ENCODE peak calls at places on chromosomes 2 and 18, in five cellular contexts. One of them, this sample, is unnamed.

GRCh38 chr2:45170191-45170975 is 161.1 kb upstream of the SIX2 start:
- DNase-seq in upper lobe of right lung: no peak
- DNase-seq in AG10803: no peak
- DNase-seq in lower leg skin: no peak
- DNase-seq in AG04449: no peak
- DNase-seq in this sample: peak

GRCh38 chr2:218332288-218332687 is 24.4 kb upstream of the CATIP start:
- DNase-seq in upper lobe of right lung: no peak
- DNase-seq in AG10803: no peak
- DNase-seq in lower leg skin: no peak
- DNase-seq in AG04449: no peak
- DNase-seq in this sample: peak

GRCh38 chr2:59882822-59883221 is 670.6 kb downstream of the BCL11A start:
- DNase-seq in upper lobe of right lung: no peak
- DNase-seq in AG10803: no peak
- DNase-seq in lower leg skin: no peak
- DNase-seq in AG04449: no peak
- DNase-seq in this sample: no peak

GRCh38 chr2:219447242-219448098 is 12.8 kb downstream of the SPEG start:
- DNase-seq in upper lobe of right lung: no peak
- DNase-seq in AG10803: no peak
- DNase-seq in lower leg skin: no peak
- DNase-seq in AG04449: no peak
- DNase-seq in this sample: no peak

GRCh38 chr2:160175169-160176130 is 24.6 kb downstream of the ITGB6 start:
- DNase-seq in upper lobe of right lung: no peak
- DNase-seq in AG10803: no peak
- DNase-seq in lower leg skin: no peak
- DNase-seq in AG04449: no peak
- DNase-seq in this sample: no peak

GRCh38 chr2:219434718-219435525 is at the start of gene SPEG:
- DNase-seq in upper lobe of right lung: no peak
- DNase-seq in AG10803: no peak
- DNase-seq in lower leg skin: no peak
- DNase-seq in AG04449: no peak
- DNase-seq in this sample: no peak

GRCh38 chr2:64990823-64991222 is 1.6 kb downstream of the SLC1A4 start:
- DNase-seq in upper lobe of right lung: no peak
- DNase-seq in AG10803: no peak
- DNase-seq in lower leg skin: no peak
- DNase-seq in AG04449: no peak
- DNase-seq in this sample: peak

GRCh38 chr2:69617744-69618143 is 25.8 kb downstream of the AAK1 start:
- DNase-seq in upper lobe of right lung: no peak
- DNase-seq in AG10803: no peak
- DNase-seq in lower leg skin: no peak
- DNase-seq in AG04449: no peak
- DNase-seq in this sample: no peak

GRCh38 chr2:239919779-239920545 is 105.2 kb downstream of the NDUFA10 start:
- DNase-seq in upper lobe of right lung: peak
- DNase-seq in AG10803: no peak
- DNase-seq in lower leg skin: no peak
- DNase-seq in AG04449: no peak
- DNase-seq in this sample: no peak

GRCh38 chr18:42183746-42184145 is 228.7 kb downstream of the PIK3C3 start:
- DNase-seq in upper lobe of right lung: no peak
- DNase-seq in AG10803: peak
- DNase-seq in lower leg skin: no peak
- DNase-seq in AG04449: peak
- DNase-seq in this sample: peak

GRCh38 chr2:128554151-128554769 is 235.6 kb upstream of the HS6ST1 start:
- DNase-seq in upper lobe of right lung: no peak
- DNase-seq in AG10803: no peak
- DNase-seq in lower leg skin: no peak
- DNase-seq in AG04449: no peak
- DNase-seq in this sample: no peak

GRCh38 chr2:95004702-95005101 is 20.8 kb upstream of the MAL start:
- DNase-seq in upper lobe of right lung: peak
- DNase-seq in AG10803: no peak
- DNase-seq in lower leg skin: no peak
- DNase-seq in AG04449: no peak
- DNase-seq in this sample: no peak

GRCh38 chr18:58363767-58364540 is 264.9 kb downstream of the ALPK2 start:
- DNase-seq in upper lobe of right lung: no peak
- DNase-seq in AG10803: peak
- DNase-seq in lower leg skin: no peak
- DNase-seq in AG04449: no peak
- DNase-seq in this sample: no peak

GRCh38 chr2:176769499-176770350 is 442.9 kb upstream of the HNRNPA3 start:
- DNase-seq in upper lobe of right lung: no peak
- DNase-seq in AG10803: no peak
- DNase-seq in lower leg skin: no peak
- DNase-seq in AG04449: no peak
- DNase-seq in this sample: no peak

GRCh38 chr2:187383043-187383800 is 64.8 kb downstream of the CALCRL start:
- DNase-seq in upper lobe of right lung: no peak
- DNase-seq in AG10803: peak
- DNase-seq in lower leg skin: no peak
- DNase-seq in AG04449: no peak
- DNase-seq in this sample: no peak

GRCh38 chr2:169768262-169768995 is 30.2 kb upstream of the SSB start:
- DNase-seq in upper lobe of right lung: peak
- DNase-seq in AG10803: no peak
- DNase-seq in lower leg skin: no peak
- DNase-seq in AG04449: no peak
- DNase-seq in this sample: no peak

GRCh38 chr2:55168221-55169154 is 63.6 kb downstream of the CLHC1 start:
- DNase-seq in upper lobe of right lung: no peak
- DNase-seq in AG10803: peak
- DNase-seq in lower leg skin: peak
- DNase-seq in AG04449: no peak
- DNase-seq in this sample: peak

GRCh38 chr2:161586517-161587167 is 37.6 kb upstream of the SLC4A10 start:
- DNase-seq in upper lobe of right lung: no peak
- DNase-seq in AG10803: peak
- DNase-seq in lower leg skin: no peak
- DNase-seq in AG04449: no peak
- DNase-seq in this sample: peak

GRCh38 chr2:156181208-156181607 is 151.3 kb downstream of the NR4A2 start:
- DNase-seq in upper lobe of right lung: no peak
- DNase-seq in AG10803: no peak
- DNase-seq in lower leg skin: no peak
- DNase-seq in AG04449: no peak
- DNase-seq in this sample: no peak

GRCh38 chr18:24118750-24119577 is 19.9 kb upstream of the CABYR start:
- DNase-seq in upper lobe of right lung: no peak
- DNase-seq in AG10803: peak
- DNase-seq in lower leg skin: peak
- DNase-seq in AG04449: no peak
- DNase-seq in this sample: peak

GRCh38 chr2:38245114-38245641 is 131.9 kb downstream of the ATL2 start:
- DNase-seq in upper lobe of right lung: no peak
- DNase-seq in AG10803: no peak
- DNase-seq in lower leg skin: peak
- DNase-seq in AG04449: no peak
- DNase-seq in this sample: no peak

GRCh38 chr2:62604336-62604735 is 98.3 kb upstream of the TMEM17 start:
- DNase-seq in upper lobe of right lung: no peak
- DNase-seq in AG10803: peak
- DNase-seq in lower leg skin: no peak
- DNase-seq in AG04449: no peak
- DNase-seq in this sample: no peak

GRCh38 chr2:120245933-120246332 is 6.7 kb upstream of the RALB start:
- DNase-seq in upper lobe of right lung: no peak
- DNase-seq in AG10803: no peak
- DNase-seq in lower leg skin: no peak
- DNase-seq in AG04449: no peak
- DNase-seq in this sample: no peak

GRCh38 chr18:25953111-25953510 is 137.3 kb downstream of the SS18 start:
- DNase-seq in upper lobe of right lung: no peak
- DNase-seq in AG10803: no peak
- DNase-seq in lower leg skin: no peak
- DNase-seq in AG04449: no peak
- DNase-seq in this sample: no peak

GRCh38 chr2:86396304-86396785 is 44.8 kb upstream of the KDM3A start:
- DNase-seq in upper lobe of right lung: no peak
- DNase-seq in AG10803: peak
- DNase-seq in lower leg skin: no peak
- DNase-seq in AG04449: no peak
- DNase-seq in this sample: peak

GRCh38 chr2:113240150-113240914 is 38.4 kb downstream of the PAX8 start:
- DNase-seq in upper lobe of right lung: peak
- DNase-seq in AG10803: peak
- DNase-seq in lower leg skin: peak
- DNase-seq in AG04449: peak
- DNase-seq in this sample: peak

GRCh38 chr2:70087703-70088507 is 628 bp downstream of the PCBP1 start:
- DNase-seq in upper lobe of right lung: peak
- DNase-seq in AG10803: peak
- DNase-seq in lower leg skin: peak
- DNase-seq in AG04449: no peak
- DNase-seq in this sample: peak

GRCh38 chr2:8592736-8593135 is 89.1 kb upstream of the ID2 start:
- DNase-seq in upper lobe of right lung: peak
- DNase-seq in AG10803: no peak
- DNase-seq in lower leg skin: no peak
- DNase-seq in AG04449: no peak
- DNase-seq in this sample: no peak

GRCh38 chr2:28624798-28625701 is 126.6 kb upstream of the PPP1CB start:
- DNase-seq in upper lobe of right lung: peak
- DNase-seq in AG10803: peak
- DNase-seq in lower leg skin: peak
- DNase-seq in AG04449: no peak
- DNase-seq in this sample: peak

GRCh38 chr2:126792186-126792585 is 106.5 kb upstream of the TEX51 start:
- DNase-seq in upper lobe of right lung: peak
- DNase-seq in AG10803: no peak
- DNase-seq in lower leg skin: no peak
- DNase-seq in AG04449: no peak
- DNase-seq in this sample: no peak

GRCh38 chr2:159156834-159157233 is 129.7 kb downstream of the WDSUB1 start:
- DNase-seq in upper lobe of right lung: no peak
- DNase-seq in AG10803: no peak
- DNase-seq in lower leg skin: peak
- DNase-seq in AG04449: no peak
- DNase-seq in this sample: no peak

GRCh38 chr2:226963528-226963927 is 127.7 kb downstream of the RHBDD1 start:
- DNase-seq in upper lobe of right lung: no peak
- DNase-seq in AG10803: peak
- DNase-seq in lower leg skin: no peak
- DNase-seq in AG04449: peak
- DNase-seq in this sample: no peak

DNA sequence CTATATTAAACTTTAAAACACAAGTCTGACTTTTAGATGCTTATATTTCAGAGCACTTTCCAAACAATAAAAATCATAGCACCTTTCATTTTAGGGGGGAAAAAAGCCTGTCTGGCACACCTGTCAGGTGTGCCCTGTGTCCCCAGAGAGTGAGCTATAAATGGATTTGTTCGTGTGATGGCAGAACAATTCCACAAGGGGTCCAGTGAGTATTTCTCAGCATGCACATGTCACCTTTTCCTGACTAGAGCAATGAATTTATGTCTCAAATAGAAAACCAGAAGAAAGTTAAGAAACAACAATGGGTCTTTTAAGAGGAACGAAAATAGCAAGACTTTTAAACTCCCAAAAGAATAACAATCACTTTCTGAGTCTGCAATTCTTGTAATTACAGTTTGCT is 55.9 kb downstream of the ACVR1C start:
- DNase-seq in upper lobe of right lung: no peak
- DNase-seq in AG10803: no peak
- DNase-seq in lower leg skin: no peak
- DNase-seq in AG04449: no peak
- DNase-seq in this sample: peak
- TF ChIP-seq CTCF in upper lobe of right lung: peak
- TF ChIP-seq CTCF in AG10803: peak
- TF ChIP-seq CTCF in lower leg skin: no peak
- TF ChIP-seq CTCF in AG04449: no peak
- TF ChIP-seq CTCF in this sample: no peak

GRCh38 chr18:10453261-10453884 is 1.1 kb upstream of the APCDD1 start:
- DNase-seq in upper lobe of right lung: no peak
- DNase-seq in AG10803: no peak
- DNase-seq in lower leg skin: no peak
- DNase-seq in AG04449: no peak
- DNase-seq in this sample: no peak
- H3K4me3 ChIP-seq in upper lobe of right lung: peak
- H3K4me3 ChIP-seq in AG10803: no peak
- H3K4me3 ChIP-seq in lower leg skin: no peak
- H3K4me3 ChIP-seq in AG04449: no peak
- H3K4me3 ChIP-seq in this sample: no peak

GRCh38 chr2:43165378-43166025 is 60.9 kb downstream of the ZFP36L2 start:
- DNase-seq in upper lobe of right lung: no peak
- DNase-seq in AG10803: no peak
- DNase-seq in lower leg skin: no peak
- DNase-seq in AG04449: no peak
- DNase-seq in this sample: no peak
- TF ChIP-seq CTCF in upper lobe of right lung: peak
- TF ChIP-seq CTCF in AG10803: no peak
- TF ChIP-seq CTCF in lower leg skin: no peak
- TF ChIP-seq CTCF in AG04449: no peak
- TF ChIP-seq CTCF in this sample: no peak

DNA sequence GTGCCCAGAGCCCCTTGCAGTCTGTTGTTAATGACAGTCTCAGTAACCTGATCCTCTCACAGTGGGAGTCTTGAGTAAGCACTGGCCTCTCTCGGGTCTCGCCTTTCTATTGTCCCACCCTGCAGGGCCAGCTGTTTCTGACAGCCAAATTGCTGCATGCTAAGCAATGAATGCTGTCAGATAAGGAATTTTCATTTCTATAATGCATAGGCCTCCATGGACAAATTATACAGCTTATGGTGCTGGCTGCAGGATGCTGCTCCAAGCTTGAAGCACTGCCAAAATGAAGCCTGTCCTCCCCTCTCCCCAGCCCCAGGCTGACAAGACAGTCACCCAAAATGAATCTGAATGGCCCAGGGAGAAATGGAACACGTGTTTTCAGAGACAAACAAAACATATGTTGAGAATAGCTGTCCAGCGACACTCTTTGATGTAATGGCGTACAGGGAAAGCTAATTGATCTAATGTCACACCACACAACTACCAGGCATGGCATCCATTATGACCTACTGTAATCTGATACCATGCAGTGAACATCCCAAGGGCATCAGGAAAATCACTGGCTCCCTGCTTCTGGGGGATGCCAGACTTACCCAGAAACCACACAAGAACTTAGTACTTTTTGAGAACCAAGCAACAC is 36.8 kb downstream of the ACVR1 start:
- DNase-seq in upper lobe of right lung: no peak
- DNase-seq in AG10803: peak
- DNase-seq in lower leg skin: no peak
- DNase-seq in AG04449: no peak
- DNase-seq in this sample: no peak
- H3K4me3 ChIP-seq in upper lobe of right lung: no peak
- H3K4me3 ChIP-seq in AG10803: no peak
- H3K4me3 ChIP-seq in lower leg skin: no peak
- H3K4me3 ChIP-seq in AG04449: peak
- H3K4me3 ChIP-seq in this sample: no peak

This sample was measured in NB4.